ENCODE peak calls at places on chromosomes 1 and 21, in eight cellular contexts. M is NCI-H2227 treated with DMSO at 0.1 percent for 48 hours; Q is thoracic aorta; X is esophagus squamous epithelium; K is stimulated activated CD8-positive, alpha-beta memory T cell treated with anti-CD3 and anti-CD28 coated beads, Interleukin-2, amount 100 ng/mL, for 1 hour; G is COR-L47; J is mesendoderm; W is sigmoid colon. O is an unnamed sample.

GRCh38 chr21:34526236-34526617 is 14.2 kb upstream of the KCNE1 start:
- DNase-seq in M (no peak), Q (no peak), X (no peak), K (no peak), G (no peak), J (no peak), W (no peak), O (no peak)

GRCh38 chr1:240597153-240597745 is 14.7 kb downstream of the GREM2 start:
- DNase-seq in M (no peak), Q (no peak), X (no peak), K (no peak), G (no peak), J (no peak), W (no peak), O (no peak)

GRCh38 chr1:153922076-153922837 is 515 bp downstream of the GATAD2B start:
- DNase-seq in M (peak), Q (no peak), X (no peak), K (no peak), G (peak), J (peak), W (no peak), O (peak)

GRCh38 chr21:45971487-45972352 is 9.8 kb upstream of the COL6A1 start:
- DNase-seq in M (no peak), Q (no peak), X (no peak), K (no peak), G (no peak), J (peak), W (peak), O (peak)

GRCh38 chr1:16402742-16403141 is 34.5 kb downstream of the SPATA21 start:
- DNase-seq in M (no peak), Q (no peak), X (no peak), K (no peak), G (no peak), J (no peak), W (no peak), O (no peak)

GRCh38 chr1:12001249-12001917 is 17.9 kb upstream of the MIIP start:
- DNase-seq in M (peak), Q (no peak), X (no peak), K (no peak), G (no peak), J (peak), W (no peak), O (peak)

GRCh38 chr1:155989992-155990325 is 11.6 kb upstream of the ARHGEF2 start:
- DNase-seq in M (no peak), Q (no peak), X (no peak), K (no peak), G (no peak), J (no peak), W (no peak), O (no peak)

GRCh38 chr1:211703812-211704566 is 28.6 kb upstream of the NEK2 start:
- DNase-seq in M (no peak), Q (no peak), X (no peak), K (no peak), G (peak), J (no peak), W (no peak), O (no peak)

GRCh38 chr1:228020686-228021525 is 14.1 kb downstream of the WNT3A start:
- DNase-seq in M (no peak), Q (no peak), X (no peak), K (no peak), G (no peak), J (no peak), W (peak), O (no peak)

GRCh38 chr21:45498646-45499000 is 43.6 kb downstream of the SLC19A1 start:
- DNase-seq in M (no peak), Q (no peak), X (no peak), K (no peak), G (no peak), J (no peak), W (no peak), O (no peak)

GRCh38 chr1:244210884-244211558 is 159.9 kb downstream of the ZBTB18 start:
- DNase-seq in M (no peak), Q (no peak), X (no peak), K (no peak), G (peak), J (peak), W (no peak), O (peak)

GRCh38 chr1:95233321-95233736 is 681 bp upstream of the RWDD3 start:
- DNase-seq in M (no peak), Q (no peak), X (no peak), K (no peak), G (no peak), J (peak), W (peak), O (no peak)

O was measured in NCI-H524.